ENCODE peak calls at places on chromosomes 16 and 17, in four cellular contexts. L is K562, F is HEK293T, E is HepG2. J is an unnamed sample.

GRCh38 chr17:78384479-78385175 is 6.2 kb downstream of the PGS1 start:
- DNase-seq in L (no peak), F (no peak), E (no peak), J (no peak)

GRCh38 chr17:69945698-69946185 is 129.3 kb upstream of the KCNJ16 start:
- DNase-seq in L (no peak), F (no peak), E (no peak), J (no peak)

GRCh38 chr16:84600343-84601229 is 17.3 kb downstream of the COTL1 start:
- DNase-seq in L (no peak), F (no peak), E (no peak), J (no peak)

GRCh38 chr17:69672924-69673323 is 258.4 kb downstream of the MAP2K6 start:
- DNase-seq in L (no peak), F (no peak), E (no peak), J (no peak)

GRCh38 chr17:19977360-19978205 is at the start of gene AKAP10:
- DNase-seq in L (peak; percentile 91), F (peak; percentile 92), E (peak; percentile 76), J (peak; percentile 94)

GRCh38 chr16:11035096-11035495 is 90.7 kb downstream of the CLEC16A start:
- DNase-seq in L (no peak), F (no peak), E (no peak), J (no peak)

GRCh38 chr16:626787-627457 is 3.9 kb upstream of the WFIKKN1 start:
- DNase-seq in L (peak; percentile 55), F (no peak), E (no peak), J (no peak)

GRCh38 chr17:6496636-6497441 is 52.6 kb downstream of the PIMREG start:
- DNase-seq in L (no peak), F (no peak), E (no peak), J (no peak)

GRCh38 chr16:27084296-27085065 is 17.8 kb downstream of the C16orf82 start:
- DNase-seq in L (no peak), F (no peak), E (no peak), J (no peak)

GRCh38 chr16:66262253-66263167 is 104.0 kb upstream of the CDH5 start:
- DNase-seq in L (no peak), F (no peak), E (no peak), J (no peak)

GRCh38 chr16:15949210-15950166 is at the start of gene ABCC1:
- DNase-seq in L (peak; percentile 93), F (peak; percentile 74), E (peak; percentile 60), J (peak; percentile 24)

GRCh38 chr17:80375186-80375585 is 39.8 kb upstream of the ENDOV start:
- DNase-seq in L (no peak), F (no peak), E (no peak), J (no peak)

GRCh38 chr16:2437032-2437790 is 8.0 kb downstream of the CCNF start:
- DNase-seq in L (no peak), F (no peak), E (no peak), J (no peak)

GRCh38 chr17:7074931-7075330 is 5.1 kb downstream of the CLEC10A start:
- DNase-seq in L (no peak), F (no peak), E (no peak), J (no peak)

GRCh38 chr17:9226794-9227135 is 205.5 kb downstream of the NTN1 start:
- DNase-seq in L (no peak), F (no peak), E (no peak), J (peak; percentile 61)

GRCh38 chr17:9905902-9906301 is 831 bp upstream of the RCVRN start:
- DNase-seq in L (peak; percentile 66), F (peak; percentile 68), E (peak; percentile 3), J (peak; percentile 74)

GRCh38 chr17:27323538-27324212 is 29.8 kb downstream of the WSB1 start:
- DNase-seq in L (peak; percentile 53), F (no peak), E (peak; percentile 77), J (no peak)

GRCh38 chr17:81368161-81368560 is 27.1 kb upstream of the BAHCC1 start:
- DNase-seq in L (no peak), F (no peak), E (no peak), J (no peak)

GRCh38 chr17:45060382-45060823 is 714 bp upstream of the NMT1 start:
- DNase-seq in L (no peak), F (no peak), E (no peak), J (no peak)

GRCh38 chr16:48503779-48504178 is 106.2 kb downstream of the N4BP1 start:
- DNase-seq in L (no peak), F (no peak), E (no peak), J (no peak)

GRCh38 chr16:89042711-89043551 is 50.7 kb upstream of the ACSF3 start:
- DNase-seq in L (no peak), F (no peak), E (no peak), J (no peak)

GRCh38 chr16:62805221-62805857 is 769.1 kb upstream of the CDH8 start:
- DNase-seq in L (no peak), F (no peak), E (no peak), J (no peak)

GRCh38 chr17:16879686-16880085 is 92.2 kb downstream of the TNFRSF13B start:
- DNase-seq in L (no peak), F (no peak), E (no peak), J (no peak)
- TF ChIP-seq ELF4 in L (no peak), F (no peak), E (no peak), J (no peak)

GRCh38 chr17:37714897-37715296 is 30.0 kb downstream of the HNF1B start:
- DNase-seq in L (no peak), F (no peak), E (no peak), J (no peak)

GRCh38 chr17:37710344-37710886 is 34.4 kb downstream of the HNF1B start:
- DNase-seq in L (peak; percentile 63), F (peak; percentile 38), E (peak; percentile 99), J (peak; percentile 71)

GRCh38 chr17:37711113-37711512 is 33.7 kb downstream of the HNF1B start:
- DNase-seq in L (no peak), F (no peak), E (peak; percentile 23), J (no peak)

GRCh38 chr17:37713028-37713431 is 31.8 kb downstream of the HNF1B start:
- DNase-seq in L (no peak), F (no peak), E (peak; percentile 67), J (no peak)

GRCh38 chr17:37713624-37714023 is 31.2 kb downstream of the HNF1B start:
- DNase-seq in L (no peak), F (no peak), E (no peak), J (no peak)
- TF ChIP-seq ELF4 in L (no peak), F (no peak), E (no peak), J (no peak)

GRCh38 chr17:59155439-59156177 is at the start of gene PRR11:
- DNase-seq in L (peak; percentile 98), F (no peak), E (peak; percentile 100), J (peak; percentile 91)
- TF ChIP-seq ELF4 in L (peak; percentile 22), F (no peak), E (no peak), J (no peak)

GRCh38 chr16:59527206-59527997 is 793.3 kb upstream of the GOT2 start:
- DNase-seq in L (no peak), F (no peak), E (no peak), J (no peak)
- TF ChIP-seq ELF4 in L (no peak), F (no peak), E (no peak), J (no peak)

DNA sequence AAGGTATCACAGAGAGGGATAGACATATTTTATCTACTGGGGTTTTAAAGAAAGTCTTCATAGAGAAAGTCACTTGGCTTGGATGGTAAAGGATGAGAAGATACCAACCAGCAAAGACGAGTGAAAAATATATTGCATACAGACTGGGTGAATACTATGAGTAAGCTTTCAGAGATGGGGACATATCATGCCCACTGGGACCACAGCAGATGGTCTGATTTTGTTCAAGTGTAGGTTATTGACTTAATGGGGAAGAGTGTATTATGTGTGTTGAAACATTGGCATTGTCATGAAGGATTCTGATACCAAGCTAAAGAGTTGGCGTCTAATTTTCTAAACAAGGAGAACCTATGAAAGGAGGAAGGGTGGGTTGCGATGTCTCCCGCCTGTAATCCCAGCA is 13.8 kb upstream of the MMD start:
- DNase-seq in L (no peak), F (no peak), E (no peak), J (no peak)
- TF ChIP-seq ELF4 in L (no peak), F (no peak), E (no peak), J (no peak)

DNA sequence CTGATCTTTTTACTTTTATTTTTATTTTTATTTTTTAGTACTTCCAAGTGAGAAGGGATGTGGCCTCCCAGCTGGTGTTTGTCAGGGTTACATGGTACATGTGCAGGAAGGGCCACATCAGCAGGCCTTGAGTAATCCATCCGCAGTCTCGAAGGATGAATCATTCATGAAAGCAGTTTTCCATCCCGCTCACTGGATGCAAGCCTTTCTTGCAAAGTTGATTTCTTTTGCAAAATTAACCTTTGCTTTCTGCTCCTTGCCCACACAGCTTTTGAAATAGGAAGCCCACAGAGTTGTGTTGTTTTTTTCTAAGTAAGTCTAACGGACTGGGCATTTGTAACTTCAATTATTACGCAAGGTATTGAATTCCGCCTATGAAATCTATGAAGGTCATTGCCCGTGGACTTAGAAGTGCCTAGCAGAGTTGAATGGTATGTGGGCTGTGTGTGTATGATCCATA is 157.4 kb downstream of the PRKCA start:
- DNase-seq in L (no peak), F (no peak), E (peak; percentile 95), J (no peak)
- TF ChIP-seq ELF4 in L (no peak), F (no peak), E (no peak), J (no peak)

J was measured in WTC11.